ENCODE peak calls at places on chromosomes 1 and 21, in five cellular contexts. F, R, C, O and Z are unnamed samples.

GRCh38 chr21:44921928-44922327 is 1.2 kb upstream of the ITGB2 start:
- DNase-seq in F (no peak), O (no peak), R (no peak), C (no peak), Z (no peak)

GRCh38 chr1:88145752-88146151 is 538.3 kb upstream of the PKN2 start:
- DNase-seq in C (no peak), F (no peak), R (no peak), O (no peak), Z (no peak)

GRCh38 chr1:18879791-18880309 is 20.4 kb upstream of the TAS1R2 start:
- DNase-seq in R (no peak), O (peak), F (no peak), C (no peak), Z (no peak)

GRCh38 chr1:11752359-11753208 is 9.4 kb upstream of the C1orf167 start:
- DNase-seq in F (no peak), O (no peak), R (no peak), C (no peak), Z (no peak)

GRCh38 chr1:112389689-112390088 is 6.3 kb upstream of the CTTNBP2NL start:
- DNase-seq in C (no peak), F (no peak), O (no peak), R (no peak), Z (no peak)

GRCh38 chr1:206690516-206690915 is 5.8 kb downstream of the MAPKAPK2 start:
- DNase-seq in R (no peak), F (no peak), O (no peak), C (no peak), Z (peak)

GRCh38 chr1:234083460-234083859 is 179.0 kb downstream of the SLC35F3 start:
- DNase-seq in C (no peak), F (no peak), R (no peak), O (no peak), Z (no peak)

GRCh38 chr1:67724928-67725560 is 40.0 kb downstream of the GADD45A start:
- DNase-seq in O (no peak), C (no peak), R (peak), F (no peak), Z (no peak)

GRCh38 chr1:88802950-88803349 is 88.4 kb downstream of the GTF2B start:
- DNase-seq in R (peak), C (no peak), F (no peak), O (no peak), Z (no peak)

GRCh38 chr1:159699653-159700052 is 14.7 kb downstream of the CRP start:
- DNase-seq in F (no peak), O (no peak), C (no peak), R (no peak), Z (no peak)

GRCh38 chr1:226871047-226871365 is 590 bp downstream of the PSEN2 start:
- DNase-seq in C (no peak), F (no peak), R (no peak), O (no peak), Z (no peak)

GRCh38 chr1:167881069-167881468 is 32.9 kb downstream of the ADCY10 start:
- DNase-seq in F (no peak), C (no peak), R (peak), O (no peak), Z (no peak)

GRCh38 chr21:42593815-42594157 is 59.6 kb upstream of the PDE9A start:
- DNase-seq in F (no peak), O (peak), R (no peak), C (no peak), Z (no peak)

DNA sequence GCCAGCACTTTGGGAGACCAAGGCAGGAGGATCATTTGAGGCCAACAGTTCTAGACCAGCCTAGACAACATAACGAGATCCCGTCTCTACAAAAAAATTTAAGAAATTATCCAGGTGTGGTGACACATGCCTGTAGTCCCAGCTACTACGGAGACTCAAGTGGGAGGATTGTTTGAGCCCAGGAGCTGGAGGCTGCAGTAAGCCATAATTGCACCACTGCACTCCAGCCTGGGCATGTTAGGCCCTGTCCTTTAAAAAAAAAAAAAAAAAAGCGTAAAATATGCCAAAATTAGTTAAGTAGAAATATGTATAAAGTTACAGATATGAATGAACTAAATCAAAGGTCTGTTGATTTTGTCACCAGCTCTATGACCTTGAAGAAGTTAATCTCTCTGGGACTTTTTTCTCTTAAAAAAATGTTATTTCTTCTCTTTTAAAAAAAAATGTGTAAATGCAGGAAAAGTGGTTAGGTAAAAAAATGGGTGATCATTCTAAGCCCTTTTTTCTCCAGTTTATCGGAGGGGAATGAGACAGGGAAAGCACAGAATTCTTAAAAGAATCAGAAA is 7.0 kb downstream of the EGLN1 start:
- DNase-seq in C (no peak), O (no peak), F (no peak), R (no peak), Z (no peak)
- H3K4me3 ChIP-seq in C (no peak), O (no peak), F (no peak), R (no peak), Z (no peak)

DNA sequence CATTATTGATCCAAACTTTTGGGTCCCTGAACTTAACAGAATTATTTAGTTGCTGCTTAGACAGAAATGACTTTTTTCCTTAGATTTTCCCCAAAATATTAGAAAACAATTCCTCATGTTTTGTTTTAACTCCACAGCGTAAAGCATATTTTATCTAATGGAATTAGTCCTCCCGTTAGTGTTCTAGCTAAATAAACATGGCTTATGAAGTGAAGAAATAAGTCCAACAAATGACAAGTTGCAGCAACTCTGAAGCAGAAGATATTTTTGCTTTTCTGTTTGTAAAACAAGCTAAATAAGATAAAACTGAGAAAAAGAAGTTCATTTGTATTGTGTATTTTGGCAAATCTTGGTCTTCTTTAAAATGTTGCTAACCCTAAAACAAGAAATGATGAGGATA is 12.3 kb downstream of the NFIA start:
- DNase-seq in O (no peak), C (no peak), R (no peak), F (no peak), Z (no peak)
- H3K4me3 ChIP-seq in O (no peak), C (no peak), R (no peak), F (no peak), Z (no peak)

GRCh38 chr1:202343652-202344349 is 2.1 kb upstream of the UBE2T start:
- DNase-seq in C (no peak), R (peak), F (peak), O (no peak), Z (no peak)
- H3K4me3 ChIP-seq in C (no peak), R (no peak), F (no peak), O (no peak), Z (no peak)

GRCh38 chr1:15246960-15247614 is at the start of gene FHAD1:
- DNase-seq in O (peak), C (peak), R (peak), F (no peak), Z (no peak)

GRCh38 chr1:15249032-15249601 is 2.1 kb downstream of the FHAD1 start:
- DNase-seq in C (no peak), F (peak), O (no peak), R (no peak), Z (no peak)

GRCh38 chr1:15245593-15246325 is 1.3 kb upstream of the FHAD1 start:
- DNase-seq in F (no peak), O (no peak), C (peak), R (peak), Z (no peak)

GRCh38 chr1:15244813-15245212 is 2.2 kb upstream of the FHAD1 start:
- DNase-seq in O (no peak), C (peak), F (no peak), R (no peak), Z (no peak)

DNA sequence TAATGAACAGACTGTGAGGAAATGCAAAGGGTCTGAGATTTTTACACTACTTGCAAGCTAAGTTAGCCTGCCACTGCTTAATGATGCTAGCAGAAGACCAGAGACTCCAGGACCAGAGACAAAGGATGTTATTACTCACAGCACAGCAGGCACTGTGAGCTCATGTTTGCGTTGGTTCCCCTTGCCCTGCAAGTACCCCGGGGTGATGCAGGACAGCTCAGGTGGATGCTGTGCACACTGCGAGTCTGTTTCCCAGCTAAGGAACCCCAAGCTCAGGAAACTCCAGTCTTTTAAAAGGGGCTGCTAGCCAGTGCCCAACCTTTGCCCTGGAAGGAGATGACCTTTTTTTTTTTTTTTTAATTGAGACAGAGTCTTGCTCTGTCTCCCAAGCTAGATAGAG is 1.2 kb downstream of the FHAD1 start:
- DNase-seq in O (no peak), F (no peak), C (peak), R (no peak), Z (no peak)
- H3K4me3 ChIP-seq in O (no peak), F (no peak), C (no peak), R (no peak), Z (no peak)

GRCh38 chr1:228299211-228299610 is 91.4 kb downstream of the OBSCN start:
- DNase-seq in R (no peak), F (no peak), C (no peak), O (no peak), Z (no peak)
- H3K4me3 ChIP-seq in R (no peak), F (no peak), C (no peak), O (no peak), Z (no peak)